ENCODE peak calls at places on chromosome 15, in ten cellular contexts. One of them, this sample, is unnamed.

GRCh38 chr15:87967951-87968350 is 288.6 kb downstream of the NTRK3 start:
- DNase-seq in MCF 10A: no peak
- DNase-seq in fibroblast of lung: no peak
- DNase-seq in skeletal muscle cell: no peak
- DNase-seq in activated CD4-positive, alpha-beta T cell treated with anti-CD3 and anti-CD28 coated beads, Interleukin-2, amount 10 ng/mL, durations not matched to agents 7 days and 5 days: no peak
- DNase-seq in Kasumi-1: no peak
- DNase-seq in naive B cell: no peak
- DNase-seq in lower lobe of right lung: no peak
- DNase-seq in occipital lobe: no peak
- DNase-seq in glutamatergic neuron: no peak
- DNase-seq in this sample: no peak

GRCh38 chr15:80579611-80580010 is 115.5 kb upstream of the ABHD17C start:
- DNase-seq in glutamatergic neuron: no peak
- DNase-seq in Kasumi-1: no peak
- DNase-seq in fibroblast of lung: no peak
- DNase-seq in lower lobe of right lung: no peak
- DNase-seq in MCF 10A: no peak
- DNase-seq in skeletal muscle cell: no peak
- DNase-seq in activated CD4-positive, alpha-beta T cell treated with anti-CD3 and anti-CD28 coated beads, Interleukin-2, amount 10 ng/mL, durations not matched to agents 7 days and 5 days: no peak
- DNase-seq in occipital lobe: no peak
- DNase-seq in naive B cell: no peak
- DNase-seq in this sample: no peak

GRCh38 chr15:81334768-81335447 is 11.0 kb upstream of the STARD5 start:
- DNase-seq in occipital lobe: no peak
- DNase-seq in MCF 10A: no peak
- DNase-seq in activated CD4-positive, alpha-beta T cell treated with anti-CD3 and anti-CD28 coated beads, Interleukin-2, amount 10 ng/mL, durations not matched to agents 7 days and 5 days: no peak
- DNase-seq in lower lobe of right lung: no peak
- DNase-seq in skeletal muscle cell: no peak
- DNase-seq in glutamatergic neuron: no peak
- DNase-seq in naive B cell: no peak
- DNase-seq in fibroblast of lung: no peak
- DNase-seq in Kasumi-1: no peak
- DNase-seq in this sample: no peak

GRCh38 chr15:85380860-85381535 is 595 bp downstream of the AKAP13 start:
- DNase-seq in lower lobe of right lung: peak
- DNase-seq in glutamatergic neuron: peak
- DNase-seq in fibroblast of lung: no peak
- DNase-seq in naive B cell: peak
- DNase-seq in Kasumi-1: no peak
- DNase-seq in activated CD4-positive, alpha-beta T cell treated with anti-CD3 and anti-CD28 coated beads, Interleukin-2, amount 10 ng/mL, durations not matched to agents 7 days and 5 days: peak
- DNase-seq in occipital lobe: no peak
- DNase-seq in MCF 10A: peak
- DNase-seq in skeletal muscle cell: no peak
- DNase-seq in this sample: peak

GRCh38 chr15:43958894-43959330 is 132.1 kb downstream of the WDR76 start:
- DNase-seq in fibroblast of lung: peak
- DNase-seq in skeletal muscle cell: no peak
- DNase-seq in occipital lobe: no peak
- DNase-seq in lower lobe of right lung: no peak
- DNase-seq in activated CD4-positive, alpha-beta T cell treated with anti-CD3 and anti-CD28 coated beads, Interleukin-2, amount 10 ng/mL, durations not matched to agents 7 days and 5 days: no peak
- DNase-seq in Kasumi-1: no peak
- DNase-seq in glutamatergic neuron: no peak
- DNase-seq in naive B cell: no peak
- DNase-seq in MCF 10A: no peak
- DNase-seq in this sample: peak

GRCh38 chr15:69603369-69604049 is 150.9 kb downstream of the RPLP1 start:
- DNase-seq in skeletal muscle cell: no peak
- DNase-seq in activated CD4-positive, alpha-beta T cell treated with anti-CD3 and anti-CD28 coated beads, Interleukin-2, amount 10 ng/mL, durations not matched to agents 7 days and 5 days: no peak
- DNase-seq in glutamatergic neuron: no peak
- DNase-seq in naive B cell: no peak
- DNase-seq in fibroblast of lung: no peak
- DNase-seq in MCF 10A: no peak
- DNase-seq in Kasumi-1: no peak
- DNase-seq in occipital lobe: no peak
- DNase-seq in lower lobe of right lung: no peak
- DNase-seq in this sample: peak

GRCh38 chr15:99123706-99124451 is 19.0 kb downstream of the SYNM start:
- DNase-seq in fibroblast of lung: peak
- DNase-seq in MCF 10A: peak
- DNase-seq in skeletal muscle cell: peak
- DNase-seq in Kasumi-1: peak
- DNase-seq in lower lobe of right lung: peak
- DNase-seq in naive B cell: no peak
- DNase-seq in glutamatergic neuron: peak
- DNase-seq in occipital lobe: peak
- DNase-seq in activated CD4-positive, alpha-beta T cell treated with anti-CD3 and anti-CD28 coated beads, Interleukin-2, amount 10 ng/mL, durations not matched to agents 7 days and 5 days: no peak
- DNase-seq in this sample: peak

GRCh38 chr15:30870681-30871080 is 33.0 kb upstream of the FAN1 start:
- DNase-seq in skeletal muscle cell: no peak
- DNase-seq in lower lobe of right lung: no peak
- DNase-seq in occipital lobe: no peak
- DNase-seq in glutamatergic neuron: no peak
- DNase-seq in Kasumi-1: no peak
- DNase-seq in naive B cell: no peak
- DNase-seq in activated CD4-positive, alpha-beta T cell treated with anti-CD3 and anti-CD28 coated beads, Interleukin-2, amount 10 ng/mL, durations not matched to agents 7 days and 5 days: no peak
- DNase-seq in fibroblast of lung: no peak
- DNase-seq in MCF 10A: no peak
- DNase-seq in this sample: peak

GRCh38 chr15:42457445-42458442 is 33.2 kb downstream of the ZNF106 start:
- DNase-seq in MCF 10A: no peak
- DNase-seq in occipital lobe: peak
- DNase-seq in glutamatergic neuron: no peak
- DNase-seq in activated CD4-positive, alpha-beta T cell treated with anti-CD3 and anti-CD28 coated beads, Interleukin-2, amount 10 ng/mL, durations not matched to agents 7 days and 5 days: no peak
- DNase-seq in fibroblast of lung: peak
- DNase-seq in skeletal muscle cell: peak
- DNase-seq in Kasumi-1: no peak
- DNase-seq in lower lobe of right lung: peak
- DNase-seq in naive B cell: peak
- DNase-seq in this sample: no peak

GRCh38 chr15:33864360-33865075 is 103.8 kb upstream of the CHRM5 start:
- DNase-seq in activated CD4-positive, alpha-beta T cell treated with anti-CD3 and anti-CD28 coated beads, Interleukin-2, amount 10 ng/mL, durations not matched to agents 7 days and 5 days: no peak
- DNase-seq in fibroblast of lung: peak
- DNase-seq in lower lobe of right lung: no peak
- DNase-seq in glutamatergic neuron: no peak
- DNase-seq in MCF 10A: no peak
- DNase-seq in skeletal muscle cell: no peak
- DNase-seq in naive B cell: no peak
- DNase-seq in occipital lobe: no peak
- DNase-seq in Kasumi-1: no peak
- DNase-seq in this sample: no peak

GRCh38 chr15:41115652-41116115 is 396 bp downstream of the INO80 start:
- DNase-seq in lower lobe of right lung: peak
- DNase-seq in skeletal muscle cell: no peak
- DNase-seq in MCF 10A: peak
- DNase-seq in activated CD4-positive, alpha-beta T cell treated with anti-CD3 and anti-CD28 coated beads, Interleukin-2, amount 10 ng/mL, durations not matched to agents 7 days and 5 days: peak
- DNase-seq in occipital lobe: peak
- DNase-seq in Kasumi-1: peak
- DNase-seq in fibroblast of lung: peak
- DNase-seq in naive B cell: peak
- DNase-seq in glutamatergic neuron: peak
- DNase-seq in this sample: peak

GRCh38 chr15:23690015-23690414 is 2.9 kb upstream of the NDN start:
- DNase-seq in activated CD4-positive, alpha-beta T cell treated with anti-CD3 and anti-CD28 coated beads, Interleukin-2, amount 10 ng/mL, durations not matched to agents 7 days and 5 days: no peak
- DNase-seq in naive B cell: no peak
- DNase-seq in lower lobe of right lung: no peak
- DNase-seq in skeletal muscle cell: no peak
- DNase-seq in MCF 10A: no peak
- DNase-seq in fibroblast of lung: no peak
- DNase-seq in glutamatergic neuron: no peak
- DNase-seq in Kasumi-1: no peak
- DNase-seq in occipital lobe: no peak
- DNase-seq in this sample: no peak

GRCh38 chr15:31953573-31953972 is 76.7 kb upstream of the CHRNA7 start:
- DNase-seq in lower lobe of right lung: no peak
- DNase-seq in fibroblast of lung: no peak
- DNase-seq in MCF 10A: no peak
- DNase-seq in activated CD4-positive, alpha-beta T cell treated with anti-CD3 and anti-CD28 coated beads, Interleukin-2, amount 10 ng/mL, durations not matched to agents 7 days and 5 days: no peak
- DNase-seq in glutamatergic neuron: no peak
- DNase-seq in skeletal muscle cell: no peak
- DNase-seq in Kasumi-1: no peak
- DNase-seq in occipital lobe: no peak
- DNase-seq in naive B cell: no peak
- DNase-seq in this sample: no peak

GRCh38 chr15:72342385-72342784 is 22.4 kb upstream of the CELF6 start:
- DNase-seq in lower lobe of right lung: no peak
- DNase-seq in occipital lobe: no peak
- DNase-seq in MCF 10A: peak
- DNase-seq in naive B cell: peak
- DNase-seq in activated CD4-positive, alpha-beta T cell treated with anti-CD3 and anti-CD28 coated beads, Interleukin-2, amount 10 ng/mL, durations not matched to agents 7 days and 5 days: peak
- DNase-seq in Kasumi-1: peak
- DNase-seq in glutamatergic neuron: peak
- DNase-seq in fibroblast of lung: peak
- DNase-seq in skeletal muscle cell: no peak
- DNase-seq in this sample: peak

GRCh38 chr15:75943713-75944215 is 40.1 kb downstream of the FBXO22 start:
- DNase-seq in glutamatergic neuron: no peak
- DNase-seq in Kasumi-1: no peak
- DNase-seq in MCF 10A: no peak
- DNase-seq in occipital lobe: no peak
- DNase-seq in lower lobe of right lung: no peak
- DNase-seq in skeletal muscle cell: no peak
- DNase-seq in fibroblast of lung: no peak
- DNase-seq in naive B cell: no peak
- DNase-seq in activated CD4-positive, alpha-beta T cell treated with anti-CD3 and anti-CD28 coated beads, Interleukin-2, amount 10 ng/mL, durations not matched to agents 7 days and 5 days: no peak
- DNase-seq in this sample: peak

GRCh38 chr15:50124557-50125080 is 5.6 kb upstream of the ATP8B4 start:
- DNase-seq in MCF 10A: no peak
- DNase-seq in activated CD4-positive, alpha-beta T cell treated with anti-CD3 and anti-CD28 coated beads, Interleukin-2, amount 10 ng/mL, durations not matched to agents 7 days and 5 days: no peak
- DNase-seq in Kasumi-1: no peak
- DNase-seq in occipital lobe: no peak
- DNase-seq in glutamatergic neuron: no peak
- DNase-seq in naive B cell: no peak
- DNase-seq in fibroblast of lung: no peak
- DNase-seq in lower lobe of right lung: no peak
- DNase-seq in skeletal muscle cell: no peak
- DNase-seq in this sample: no peak

GRCh38 chr15:83378921-83379561 is 68.1 kb upstream of the SH3GL3 start:
- DNase-seq in skeletal muscle cell: no peak
- DNase-seq in MCF 10A: peak
- DNase-seq in Kasumi-1: no peak
- DNase-seq in fibroblast of lung: no peak
- DNase-seq in lower lobe of right lung: no peak
- DNase-seq in naive B cell: no peak
- DNase-seq in activated CD4-positive, alpha-beta T cell treated with anti-CD3 and anti-CD28 coated beads, Interleukin-2, amount 10 ng/mL, durations not matched to agents 7 days and 5 days: no peak
- DNase-seq in occipital lobe: no peak
- DNase-seq in glutamatergic neuron: no peak
- DNase-seq in this sample: peak

GRCh38 chr15:81856627-81857026 is 189.2 kb downstream of the MEX3B start:
- DNase-seq in glutamatergic neuron: no peak
- DNase-seq in Kasumi-1: no peak
- DNase-seq in naive B cell: no peak
- DNase-seq in activated CD4-positive, alpha-beta T cell treated with anti-CD3 and anti-CD28 coated beads, Interleukin-2, amount 10 ng/mL, durations not matched to agents 7 days and 5 days: no peak
- DNase-seq in occipital lobe: no peak
- DNase-seq in MCF 10A: no peak
- DNase-seq in fibroblast of lung: no peak
- DNase-seq in lower lobe of right lung: no peak
- DNase-seq in skeletal muscle cell: no peak
- DNase-seq in this sample: no peak

GRCh38 chr15:59879506-59879905 is 124.6 kb upstream of the FOXB1 start:
- DNase-seq in occipital lobe: no peak
- DNase-seq in MCF 10A: peak
- DNase-seq in fibroblast of lung: peak
- DNase-seq in Kasumi-1: no peak
- DNase-seq in lower lobe of right lung: no peak
- DNase-seq in naive B cell: no peak
- DNase-seq in glutamatergic neuron: no peak
- DNase-seq in skeletal muscle cell: peak
- DNase-seq in activated CD4-positive, alpha-beta T cell treated with anti-CD3 and anti-CD28 coated beads, Interleukin-2, amount 10 ng/mL, durations not matched to agents 7 days and 5 days: no peak
- DNase-seq in this sample: no peak

GRCh38 chr15:33201376-33202189 is 7.1 kb upstream of the FMN1 start:
- DNase-seq in occipital lobe: peak
- DNase-seq in naive B cell: no peak
- DNase-seq in glutamatergic neuron: peak
- DNase-seq in lower lobe of right lung: peak
- DNase-seq in skeletal muscle cell: no peak
- DNase-seq in activated CD4-positive, alpha-beta T cell treated with anti-CD3 and anti-CD28 coated beads, Interleukin-2, amount 10 ng/mL, durations not matched to agents 7 days and 5 days: peak
- DNase-seq in fibroblast of lung: peak
- DNase-seq in MCF 10A: peak
- DNase-seq in Kasumi-1: no peak
- DNase-seq in this sample: peak

GRCh38 chr15:100234158-100235029 is 107.4 kb downstream of the ADAMTS17 start:
- DNase-seq in skeletal muscle cell: no peak
- DNase-seq in Kasumi-1: no peak
- DNase-seq in activated CD4-positive, alpha-beta T cell treated with anti-CD3 and anti-CD28 coated beads, Interleukin-2, amount 10 ng/mL, durations not matched to agents 7 days and 5 days: no peak
- DNase-seq in glutamatergic neuron: peak
- DNase-seq in lower lobe of right lung: no peak
- DNase-seq in naive B cell: no peak
- DNase-seq in fibroblast of lung: no peak
- DNase-seq in MCF 10A: peak
- DNase-seq in occipital lobe: no peak
- DNase-seq in this sample: no peak

GRCh38 chr15:57647791-57648130 is 56.1 kb downstream of the MYZAP start:
- DNase-seq in naive B cell: no peak
- DNase-seq in fibroblast of lung: peak
- DNase-seq in Kasumi-1: no peak
- DNase-seq in occipital lobe: no peak
- DNase-seq in skeletal muscle cell: peak
- DNase-seq in lower lobe of right lung: no peak
- DNase-seq in activated CD4-positive, alpha-beta T cell treated with anti-CD3 and anti-CD28 coated beads, Interleukin-2, amount 10 ng/mL, durations not matched to agents 7 days and 5 days: no peak
- DNase-seq in glutamatergic neuron: no peak
- DNase-seq in MCF 10A: peak
- DNase-seq in this sample: no peak

GRCh38 chr15:76983588-76984379 is 11.1 kb upstream of the PSTPIP1 start:
- DNase-seq in activated CD4-positive, alpha-beta T cell treated with anti-CD3 and anti-CD28 coated beads, Interleukin-2, amount 10 ng/mL, durations not matched to agents 7 days and 5 days: no peak
- DNase-seq in lower lobe of right lung: no peak
- DNase-seq in occipital lobe: no peak
- DNase-seq in Kasumi-1: peak
- DNase-seq in glutamatergic neuron: no peak
- DNase-seq in skeletal muscle cell: no peak
- DNase-seq in MCF 10A: peak
- DNase-seq in naive B cell: no peak
- DNase-seq in fibroblast of lung: no peak
- DNase-seq in this sample: no peak

GRCh38 chr15:29018406-29018805 is 132.6 kb downstream of the APBA2 start:
- DNase-seq in lower lobe of right lung: no peak
- DNase-seq in skeletal muscle cell: no peak
- DNase-seq in MCF 10A: peak
- DNase-seq in fibroblast of lung: no peak
- DNase-seq in activated CD4-positive, alpha-beta T cell treated with anti-CD3 and anti-CD28 coated beads, Interleukin-2, amount 10 ng/mL, durations not matched to agents 7 days and 5 days: no peak
- DNase-seq in Kasumi-1: no peak
- DNase-seq in naive B cell: no peak
- DNase-seq in occipital lobe: no peak
- DNase-seq in glutamatergic neuron: no peak
- DNase-seq in this sample: peak

GRCh38 chr15:51203797-51204196 is 109.1 kb upstream of the TNFAIP8L3 start:
- DNase-seq in occipital lobe: no peak
- DNase-seq in lower lobe of right lung: no peak
- DNase-seq in fibroblast of lung: peak
- DNase-seq in skeletal muscle cell: peak
- DNase-seq in naive B cell: no peak
- DNase-seq in MCF 10A: peak
- DNase-seq in activated CD4-positive, alpha-beta T cell treated with anti-CD3 and anti-CD28 coated beads, Interleukin-2, amount 10 ng/mL, durations not matched to agents 7 days and 5 days: no peak
- DNase-seq in Kasumi-1: no peak
- DNase-seq in glutamatergic neuron: no peak
- DNase-seq in this sample: peak